ENCODE peak calls at places on chromosome 1, in five cellular contexts. O, Q, C, Y and D are unnamed samples.

GRCh38 chr1:10824821-10825540 is 28.5 kb upstream of the CASZ1 start:
- DNase-seq in O (peak), Q (no peak), C (peak), Y (no peak), D (no peak)

GRCh38 chr1:91997607-91998195 is 32.1 kb upstream of the EPHX4 start:
- DNase-seq in O (peak), Q (no peak), C (peak), Y (peak), D (no peak)

GRCh38 chr1:21105807-21106206 is 70.9 kb downstream of the EIF4G3 start:
- DNase-seq in O (no peak), Q (no peak), C (no peak), Y (no peak), D (no peak)

GRCh38 chr1:18351735-18352134 is 129.0 kb upstream of the KLHDC7A start:
- DNase-seq in O (no peak), Q (no peak), C (no peak), Y (no peak), D (no peak)

GRCh38 chr1:65009724-65010420 is 43.5 kb upstream of the JAK1 start:
- DNase-seq in O (no peak), Q (no peak), C (no peak), Y (no peak), D (no peak)

GRCh38 chr1:42758641-42759040 is 8.2 kb downstream of the P3H1 start:
- DNase-seq in O (no peak), Q (no peak), C (no peak), Y (no peak), D (no peak)

GRCh38 chr1:14345925-14346550 is 252.4 kb upstream of the KAZN start:
- DNase-seq in O (no peak), Q (no peak), C (no peak), Y (no peak), D (no peak)

GRCh38 chr1:30010506-30011106 is 712.8 kb downstream of the MATN1 start:
- DNase-seq in O (no peak), Q (no peak), C (no peak), Y (no peak), D (no peak)

GRCh38 chr1:200625381-200625824 is 4.9 kb upstream of the KIF14 start:
- DNase-seq in O (peak), Q (no peak), C (no peak), Y (no peak), D (no peak)

GRCh38 chr1:197224160-197224559 is 43.9 kb upstream of the CRB1 start:
- DNase-seq in O (peak), Q (no peak), C (no peak), Y (no peak), D (no peak)

GRCh38 chr1:158153179-158153578 is 27.5 kb upstream of the CD1D start:
- DNase-seq in O (peak), Q (no peak), C (no peak), Y (no peak), D (no peak)

GRCh38 chr1:226738421-226738994 is 574 bp downstream of the ITPKB start:
- DNase-seq in O (peak), Q (peak), C (no peak), Y (peak), D (peak)